ENCODE peak calls at places on chromosomes 6 and 20, in five cellular contexts. G, H, P, S and L are unnamed samples.
A peak's percentile ranks its signal among the peaks of the same experiment; 100 is the strongest.

GRCh38 chr6:42287756-42288155 is 70.1 kb upstream of the MRPS10 start:
- DNase-seq in G (no peak), H (no peak), P (no peak), S (no peak), L (no peak)

GRCh38 chr6:23533311-23533710 is 592.7 kb upstream of the NRSN1 start:
- DNase-seq in G (no peak), H (no peak), P (no peak), S (no peak), L (no peak)

GRCh38 chr6:44712353-44713147 is 325.0 kb downstream of the CDC5L start:
- DNase-seq in G (no peak), H (no peak), P (no peak), S (no peak), L (no peak)

GRCh38 chr6:160138839-160139419 is 17.3 kb downstream of the SLC22A1 start:
- DNase-seq in G (no peak), H (no peak), P (no peak), S (peak; percentile 35), L (no peak)

GRCh38 chr6:84768442-84769174 is 4.2 kb upstream of the TBX18 start:
- DNase-seq in G (no peak), H (no peak), P (no peak), S (peak; percentile 81), L (no peak)

GRCh38 chr20:62066983-62067433 is 1.3 kb upstream of the TAF4 start:
- DNase-seq in G (no peak), H (peak; percentile 74), P (no peak), S (peak; percentile 72), L (no peak)

GRCh38 chr20:56350842-56351241 is 7.9 kb upstream of the FAM210B start:
- DNase-seq in G (no peak), H (no peak), P (no peak), S (no peak), L (no peak)

GRCh38 chr6:10838794-10839333 is 525 bp upstream of the MAK start:
- DNase-seq in G (no peak), H (no peak), P (no peak), S (no peak), L (no peak)

GRCh38 chr6:149445095-149445466 is 39.7 kb downstream of the ZC3H12D start:
- DNase-seq in G (no peak), H (peak; percentile 42), P (no peak), S (no peak), L (no peak)

GRCh38 chr20:50686767-50687266 is 4.5 kb downstream of the RIPOR3 start:
- DNase-seq in G (no peak), H (no peak), P (no peak), S (no peak), L (no peak)

GRCh38 chr6:45021652-45022051 is 306.5 kb upstream of the RUNX2 start:
- DNase-seq in G (no peak), H (no peak), P (no peak), S (no peak), L (no peak)

GRCh38 chr20:46021361-46022359 is 7.4 kb upstream of the SLC12A5 start:
- DNase-seq in G (no peak), H (peak; percentile 85), P (no peak), S (peak; percentile 100), L (no peak)

GRCh38 chr6:44388135-44388487 is 605 bp downstream of the CDC5L start:
- DNase-seq in G (no peak), H (no peak), P (no peak), S (no peak), L (no peak)

GRCh38 chr6:23890543-23891227 is 235.3 kb upstream of the NRSN1 start:
- DNase-seq in G (no peak), H (no peak), P (no peak), S (no peak), L (no peak)

GRCh38 chr6:91094341-91094740 is 507.5 kb upstream of the MAP3K7 start:
- DNase-seq in G (no peak), H (no peak), P (no peak), S (no peak), L (no peak)

GRCh38 chr6:29414588-29414987 is at the start of gene OR12D1:
- DNase-seq in G (no peak), H (no peak), P (peak; percentile 1), S (no peak), L (peak; percentile 5)

GRCh38 chr20:52103911-52104545 is 87.6 kb downstream of the ZFP64 start:
- DNase-seq in G (no peak), H (no peak), P (no peak), S (peak; percentile 86), L (no peak)

GRCh38 chr6:80319286-80319685 is 212.8 kb downstream of the BCKDHB start:
- DNase-seq in G (no peak), H (no peak), P (no peak), S (no peak), L (no peak)

GRCh38 chr20:59666586-59666985 is 62.2 kb downstream of the PHACTR3 start:
- DNase-seq in G (no peak), H (no peak), P (no peak), S (no peak), L (no peak)

GRCh38 chr20:61558726-61559125 is 306.7 kb downstream of the CDH4 start:
- DNase-seq in G (no peak), H (no peak), P (no peak), S (peak; percentile 75), L (no peak)

GRCh38 chr6:44969446-44970175 is 358.5 kb upstream of the RUNX2 start:
- DNase-seq in G (no peak), H (no peak), P (no peak), S (no peak), L (no peak)

GRCh38 chr6:132235596-132236280 is 165.5 kb downstream of the MOXD1 start:
- DNase-seq in G (no peak), H (no peak), P (no peak), S (no peak), L (no peak)

GRCh38 chr6:33686225-33686742 is 25.2 kb downstream of the UQCC2 start:
- DNase-seq in G (no peak), H (no peak), P (no peak), S (no peak), L (no peak)

GRCh38 chr6:45880139-45880538 is 135.5 kb downstream of the CLIC5 start:
- DNase-seq in G (no peak), H (no peak), P (no peak), S (peak; percentile 82), L (no peak)

GRCh38 chr20:53837126-53837826 is 233.1 kb downstream of the BCAS1 start:
- DNase-seq in G (no peak), H (no peak), P (no peak), S (no peak), L (no peak)
- H3K4me1 ChIP-seq in G (no peaks in the 10 kb centered on the region), H (peaks cover 76% of the 10 kb centered on the region), P (peaks cover 11% of the 10 kb centered on the region), S (no peaks in the 10 kb centered on the region), L (no peaks in the 10 kb centered on the region)

DNA sequence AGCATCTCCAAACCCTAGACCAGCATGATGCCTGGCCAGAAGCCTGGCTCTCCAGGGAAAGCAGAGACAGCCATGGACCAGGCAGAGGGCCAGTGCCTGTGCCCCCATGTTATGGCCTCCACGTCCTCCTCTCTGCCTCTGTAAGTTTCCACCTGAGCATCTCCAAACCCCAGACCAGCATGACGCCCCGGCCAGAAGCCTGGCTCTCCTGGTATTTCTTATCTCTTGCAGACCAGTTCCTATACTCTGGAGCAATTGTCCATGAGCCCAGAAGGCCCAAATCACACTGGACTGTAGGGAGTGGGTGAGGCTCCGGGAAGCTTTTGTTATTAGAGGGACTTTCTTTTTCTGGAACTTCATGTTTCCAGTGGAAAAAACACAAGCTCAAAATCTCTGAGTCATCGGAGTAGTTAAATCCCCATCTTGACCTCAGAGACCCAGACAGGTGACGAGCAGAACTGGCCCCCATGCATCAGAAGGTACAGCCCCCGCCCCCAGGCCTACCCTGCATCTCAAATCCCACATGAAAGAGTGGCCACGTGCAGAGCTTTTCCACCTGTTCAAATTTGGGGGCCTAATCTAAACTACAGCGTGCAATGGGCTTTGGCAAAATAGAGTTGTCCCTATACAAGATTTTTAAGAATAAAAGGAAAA is 110.2 kb upstream of the FOXQ1 start:
- DNase-seq in G (no peak), H (no peak), P (no peak), S (peak; percentile 54), L (no peak)
- H3K27ac ChIP-seq in G (no peak overlapping the region), H (no peak overlapping the region), P (no peak overlapping the region), S (no peak overlapping the region), L (no peak overlapping the region)

GRCh38 chr6:15320683-15321082 is 74.8 kb downstream of the JARID2 start:
- DNase-seq in G (no peak), H (no peak), P (no peak), S (no peak), L (no peak)

GRCh38 chr6:15319677-15320076 is 73.8 kb downstream of the JARID2 start:
- DNase-seq in G (no peak), H (no peak), P (no peak), S (no peak), L (no peak)

GRCh38 chr6:15317934-15318902 is 72.3 kb downstream of the JARID2 start:
- DNase-seq in G (no peak), H (no peak), P (no peak), S (peak; percentile 61), L (no peak)

GRCh38 chr6:15316754-15317153 is 70.9 kb downstream of the JARID2 start:
- DNase-seq in G (no peak), H (no peak), P (no peak), S (no peak), L (no peak)

DNA sequence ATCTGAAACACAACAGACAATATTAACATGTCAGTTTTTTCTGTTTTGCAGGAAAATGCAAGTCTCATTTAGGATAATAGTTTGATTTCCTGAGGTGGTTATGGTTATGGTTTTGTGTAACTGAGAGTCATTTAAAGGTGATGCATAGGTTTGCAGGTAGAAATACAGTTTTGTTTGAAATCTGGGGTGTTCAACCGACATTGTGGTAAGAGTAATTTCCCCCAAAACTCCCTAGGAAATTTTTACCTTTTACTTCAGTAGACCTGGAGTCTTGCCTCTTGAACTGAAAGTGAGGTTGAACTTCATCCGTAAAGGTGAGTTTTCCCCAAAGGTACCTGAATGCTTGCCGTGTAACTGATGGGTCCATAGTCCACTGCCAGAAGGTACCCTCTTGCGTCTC is 71.4 kb downstream of the JARID2 start:
- DNase-seq in G (no peak), H (no peak), P (no peak), S (no peak), L (no peak)
- H3K4me1 ChIP-seq in G (peaks cover 46% of the 10 kb centered on the region), H (peaks cover 78% of the 10 kb centered on the region), P (peaks cover 14% of the 10 kb centered on the region), S (no peaks in the 10 kb centered on the region), L (peaks cover 15% of the 10 kb centered on the region)

GRCh38 chr20:58471161-58471834 is 43.9 kb downstream of the APCDD1L start:
- DNase-seq in G (peak; percentile 41), H (no peak), P (no peak), S (peak; percentile 38), L (no peak)
- H3K27ac ChIP-seq in G (no peak overlapping the region), H (no peak overlapping the region), P (no peak overlapping the region), S (no peak overlapping the region), L (no peak overlapping the region)

GRCh38 chr6:125198285-125199009 is 44.9 kb downstream of the TPD52L1 start:
- DNase-seq in G (peak; percentile 61), H (no peak), P (no peak), S (no peak), L (no peak)
- H3K4me1 ChIP-seq in G (peaks cover 98% of the 10 kb centered on the region), H (peaks cover 12% of the 10 kb centered on the region), P (peaks cover 29% of the 10 kb centered on the region), S (peaks cover 3% of the 10 kb centered on the region), L (peaks cover under 1% of the 10 kb centered on the region)